ENCODE peak calls at places on chromosomes 1 and 21, in five cellular contexts. K is GM23248; L is CD8-positive, alpha-beta memory T cell; Y is activated T-helper 1 cell treated with anti-CD3 and anti-CD28 coated beads, Interleukin-2, amount 50 U/mL, for 16 hours; C is frontal cortex. J is an unnamed sample.

GRCh38 chr21:41211041-41211426 is 43.1 kb downstream of the BACE2 start:
- DNase-seq in K (no peak), L (no peak), Y (no peak), C (no peak), J (no peak)

GRCh38 chr1:220579317-220579716 is 51.4 kb downstream of the MARK1 start:
- DNase-seq in K (no peak), L (no peak), Y (no peak), C (no peak), J (no peak)

GRCh38 chr1:245258271-245258920 is 103.6 kb downstream of the KIF26B start:
- DNase-seq in K (peak), L (no peak), Y (no peak), C (no peak), J (no peak)

GRCh38 chr1:207866471-207867135 is 44.3 kb downstream of the CD34 start:
- DNase-seq in K (peak), L (no peak), Y (no peak), C (peak), J (no peak)

GRCh38 chr1:172678990-172679772 is 20.3 kb downstream of the FASLG start:
- DNase-seq in K (no peak), L (no peak), Y (no peak), C (no peak), J (no peak)

GRCh38 chr1:168693197-168693871 is 35.7 kb downstream of the DPT start:
- DNase-seq in K (no peak), L (no peak), Y (no peak), C (no peak), J (no peak)

GRCh38 chr1:109040627-109041613 is 982 bp downstream of the WDR47 start:
- DNase-seq in K (peak), L (no peak), Y (no peak), C (no peak), J (no peak)

GRCh38 chr1:25811384-25812082 is 8.2 kb upstream of the MTFR1L start:
- DNase-seq in K (no peak), L (no peak), Y (no peak), C (no peak), J (no peak)